ENCODE peak calls at places on chromosomes 12 and 14, in seven cellular contexts. P is midbrain; Q is HTR-8/SVneo; H is HL-60; O is stimulated activated CD8-positive, alpha-beta memory T cell treated with anti-CD3 and anti-CD28 coated beads, Interleukin-2, amount 100 ng/mL, for 48 hours; B is HuH-7.5; R is central memory CD4-positive, alpha-beta T cell. I is an unnamed sample.
A peak's percentile ranks its signal among the peaks of the same experiment; 100 is the strongest.

GRCh38 chr14:91744068-91744480 is 12.2 kb upstream of the CATSPERB start:
- DNase-seq in R (no peak), O (no peak), Q (no peak), B (no peak), H (no peak), P (no peak), I (no peak)

GRCh38 chr12:19759229-19759628 is 319.9 kb downstream of the AEBP2 start:
- DNase-seq in Q (no peak), P (no peak), H (no peak), R (no peak), B (no peak), O (no peak), I (no peak)

GRCh38 chr14:77344597-77344996 is 23.8 kb downstream of the GSTZ1 start:
- DNase-seq in R (no peak), B (no peak), H (no peak), O (no peak), P (no peak), Q (no peak), I (no peak)

GRCh38 chr12:93100610-93101009 is 171.5 kb upstream of the EEA1 start:
- DNase-seq in B (no peak), H (no peak), P (no peak), R (no peak), O (no peak), Q (no peak), I (no peak)

GRCh38 chr12:56723889-56724659 is 1.0 kb downstream of the NACA start:
- DNase-seq in O (no peak), B (no peak), H (no peak), R (no peak), Q (no peak), P (peak; percentile 8), I (no peak)

GRCh38 chr12:47014474-47014873 is 64.9 kb upstream of the PCED1B start:
- DNase-seq in R (no peak), B (no peak), Q (peak; percentile 32), H (no peak), P (no peak), O (no peak), I (no peak)

GRCh38 chr12:76455582-76456345 is 103.8 kb downstream of the OSBPL8 start:
- DNase-seq in P (peak; percentile 43), O (peak; percentile 2), B (peak; percentile 23), R (peak; percentile 32), Q (peak; percentile 72), H (peak; percentile 28), I (no peak)

GRCh38 chr12:8953773-8954402 is 4.4 kb upstream of the M6PR start:
- DNase-seq in R (peak; percentile 92), B (no peak), P (no peak), H (no peak), O (no peak), Q (no peak), I (no peak)

GRCh38 chr12:114400925-114401324 is 5.0 kb downstream of the TBX5 start:
- DNase-seq in B (no peak), Q (no peak), P (no peak), O (no peak), H (no peak), R (no peak), I (no peak)

GRCh38 chr14:103453791-103454190 is 68.6 kb downstream of the MARK3 start:
- DNase-seq in O (no peak), H (no peak), Q (no peak), P (no peak), R (no peak), B (no peak), I (no peak)

GRCh38 chr12:16347391-16348298 is at the start of gene MGST1:
- DNase-seq in R (no peak), H (no peak), B (peak; percentile 41), P (peak; percentile 27), Q (no peak), O (no peak), I (no peak)

GRCh38 chr12:59491877-59492276 is 104.0 kb upstream of the SLC16A7 start:
- DNase-seq in P (no peak), O (no peak), B (no peak), Q (no peak), H (peak; percentile 10), R (no peak), I (no peak)

GRCh38 chr12:103772367-103773108 is 68.5 kb downstream of the NT5DC3 start:
- DNase-seq in R (no peak), O (no peak), B (no peak), P (no peak), H (no peak), Q (no peak), I (no peak)

GRCh38 chr12:27468241-27468640 is 21.7 kb downstream of the SMCO2 start:
- DNase-seq in R (no peak), H (no peak), B (no peak), P (no peak), Q (no peak), O (no peak), I (no peak)

GRCh38 chr14:106872619-106873446 is 1346.5 kb downstream of the TMEM121 start:
- DNase-seq in O (peak; percentile 80), H (peak; percentile 52), Q (no peak), P (no peak), B (no peak), R (peak; percentile 73), I (no peak)

GRCh38 chr12:65876898-65877721 is 52.8 kb downstream of the HMGA2 start:
- DNase-seq in O (no peak), Q (no peak), R (no peak), B (no peak), H (no peak), P (no peak), I (no peak)

GRCh38 chr14:64465208-64465821 is at the start of gene AKAP5:
- DNase-seq in P (peak; percentile 64), O (peak; percentile 48), H (no peak), B (peak; percentile 55), Q (peak; percentile 99), R (peak; percentile 63), I (peak; percentile 50)

GRCh38 chr12:22228022-22228875 is 106.3 kb downstream of the ST8SIA1 start:
- DNase-seq in Q (no peak), B (no peak), H (no peak), R (no peak), P (no peak), O (no peak), I (no peak)

GRCh38 chr14:104237651-104238423 is 99.5 kb downstream of the KIF26A start:
- DNase-seq in Q (no peak), R (no peak), H (no peak), O (no peak), B (no peak), P (no peak), I (no peak)

GRCh38 chr14:102805454-102805891 is 28.2 kb downstream of the TRAF3 start:
- DNase-seq in B (no peak), R (peak; percentile 46), H (no peak), O (peak; percentile 42), P (no peak), Q (peak; percentile 63), I (no peak)

GRCh38 chr12:92769124-92769901 is 66.5 kb downstream of the PLEKHG7 start:
- DNase-seq in R (no peak), P (no peak), O (no peak), H (peak; percentile 75), Q (no peak), B (no peak), I (no peak)

GRCh38 chr12:112096667-112097066 is 11.9 kb downstream of the NAA25 start:
- DNase-seq in H (no peak), O (no peak), P (no peak), R (no peak), B (no peak), Q (no peak), I (no peak)